ENCODE peak calls at places on chromosomes 6 and 20, in six cellular contexts. H is AG04449; M is RKO; I is pulmonary artery endothelial cell; V is activated T-cell treated with anti-CD3 and anti-CD28 coated beads, Interleukin-2, amount 50 U/mL, for 24 hours; J is cardiac septum. C is an unnamed sample.

GRCh38 chr6:34052071-34052825 is 93.6 kb downstream of the GRM4 start:
- DNase-seq in H (no peak), M (no peak), I (no peak), V (no peak), J (no peak), C (no peak)

GRCh38 chr6:111985202-111985731 is 68.6 kb upstream of the CCN6 start:
- DNase-seq in H (peak; percentile 89), M (peak; percentile 89), I (peak; percentile 52), V (no peak), J (no peak), C (no peak)

GRCh38 chr6:154071236-154071635 is 32.2 kb downstream of the OPRM1 start:
- DNase-seq in H (no peak), M (no peak), I (no peak), V (no peak), J (no peak), C (no peak)

GRCh38 chr6:30889138-30889885 is 5.0 kb downstream of the DDR1 start:
- DNase-seq in H (no peak), M (no peak), I (no peak), V (no peak), J (peak; percentile 9), C (no peak)

GRCh38 chr6:17705778-17706579 is 746 bp downstream of the NUP153 start:
- DNase-seq in H (no peak), M (peak; percentile 78), I (no peak), V (peak; percentile 90), J (peak; percentile 83), C (peak; percentile 18)

GRCh38 chr20:21698494-21699215 is 6.8 kb upstream of the PAX1 start:
- DNase-seq in H (no peak), M (no peak), I (no peak), V (no peak), J (no peak), C (peak; percentile 33)

GRCh38 chr6:154606457-154606856 is 96.0 kb upstream of the CNKSR3 start:
- DNase-seq in H (no peak), M (no peak), I (no peak), V (peak; percentile 89), J (no peak), C (no peak)

GRCh38 chr6:1643111-1643510 is 33.4 kb downstream of the FOXC1 start:
- DNase-seq in H (no peak), M (no peak), I (no peak), V (no peak), J (no peak), C (no peak)

GRCh38 chr6:138580801-138581200 is 81.5 kb upstream of the NHSL1 start:
- DNase-seq in H (no peak), M (no peak), I (no peak), V (no peak), J (no peak), C (no peak)

GRCh38 chr6:138727182-138727581 is 46.4 kb upstream of the CCDC28A start:
- DNase-seq in H (no peak), M (no peak), I (no peak), V (no peak), J (no peak), C (no peak)

GRCh38 chr20:36786663-36787062 is 13.1 kb upstream of the DSN1 start:
- DNase-seq in H (no peak), M (no peak), I (no peak), V (no peak), J (no peak), C (no peak)

GRCh38 chr20:34561661-34562060 is 3.1 kb downstream of the MAP1LC3A start:
- DNase-seq in H (no peak), M (no peak), I (no peak), V (no peak), J (no peak), C (no peak)

GRCh38 chr6:157539421-157539822 is 158.4 kb downstream of the ZDHHC14 start:
- DNase-seq in H (no peak), M (no peak), I (no peak), V (no peak), J (no peak), C (no peak)

GRCh38 chr6:71138416-71138815 is 150.2 kb upstream of the OGFRL1 start:
- DNase-seq in H (no peak), M (no peak), I (no peak), V (no peak), J (no peak), C (no peak)

GRCh38 chr6:158770533-158770932 is 48.6 kb downstream of the EZR start:
- DNase-seq in H (no peak), M (no peak), I (no peak), V (no peak), J (peak; percentile 43), C (peak; percentile 12)

GRCh38 chr20:61387204-61387958 is 135.3 kb downstream of the CDH4 start:
- DNase-seq in H (no peak), M (no peak), I (peak; percentile 2), V (no peak), J (no peak), C (peak; percentile 22)

GRCh38 chr6:42781546-42781810 is 374 bp upstream of the BICRAL start:
- DNase-seq in H (no peak), M (peak; percentile 30), I (no peak), V (no peak), J (no peak), C (no peak)

GRCh38 chr6:75932067-75932466 is 140.4 kb downstream of the IMPG1 start:
- DNase-seq in H (no peak), M (peak; percentile 59), I (no peak), V (no peak), J (no peak), C (peak; percentile 45)

GRCh38 chr6:31558631-31559500 is 11.5 kb downstream of the NFKBIL1 start:
- DNase-seq in H (no peak), M (no peak), I (no peak), V (peak; percentile 83), J (peak; percentile 83), C (peak; percentile 88)

GRCh38 chr6:108598316-108598863 is 37.7 kb downstream of the FOXO3 start:
- DNase-seq in H (no peak), M (no peak), I (no peak), V (no peak), J (no peak), C (no peak)

GRCh38 chr6:133254552-133255228 is 13.5 kb downstream of the EYA4 start:
- DNase-seq in H (no peak), M (peak; percentile 8), I (no peak), V (no peak), J (no peak), C (no peak)

GRCh38 chr20:23551786-23552185 is 16.5 kb downstream of the CST9L start:
- DNase-seq in H (no peak), M (no peak), I (no peak), V (no peak), J (no peak), C (no peak)

GRCh38 chr6:11224252-11224965 is 8.1 kb downstream of the NEDD9 start:
- DNase-seq in H (no peak), M (peak; percentile 22), I (no peak), V (peak; percentile 57), J (no peak), C (no peak)

GRCh38 chr6:168053957-168054471 is 25.0 kb downstream of the FRMD1 start:
- DNase-seq in H (no peak), M (no peak), I (no peak), V (no peak), J (no peak), C (no peak)

GRCh38 chr6:145668844-145669243 is 66.5 kb downstream of the EPM2A start:
- DNase-seq in H (no peak), M (no peak), I (no peak), V (no peak), J (no peak), C (no peak)

GRCh38 chr6:14924126-14925024 is 321.5 kb upstream of the JARID2 start:
- DNase-seq in H (no peak), M (no peak), I (no peak), V (no peak), J (no peak), C (no peak)

GRCh38 chr6:148999921-149000589 is 253.2 kb downstream of the UST start:
- DNase-seq in H (no peak), M (peak; percentile 50), I (peak; percentile 30), V (no peak), J (peak; percentile 84), C (no peak)

GRCh38 chr6:89048286-89048923 is 32.1 kb upstream of the PNRC1 start:
- DNase-seq in H (no peak), M (no peak), I (no peak), V (no peak), J (no peak), C (no peak)

GRCh38 chr20:19341348-19342053 is 129.1 kb downstream of the SLC24A3 start:
- DNase-seq in H (no peak), M (no peak), I (no peak), V (no peak), J (no peak), C (no peak)

GRCh38 chr20:58597021-58597940 is 53.8 kb upstream of the STX16 start:
- DNase-seq in H (no peak), M (no peak), I (no peak), V (no peak), J (no peak), C (no peak)

GRCh38 chr20:37992802-37993538 is 40.3 kb downstream of the TTI1 start:
- DNase-seq in H (peak; percentile 76), M (peak; percentile 23), I (no peak), V (no peak), J (no peak), C (no peak)

GRCh38 chr20:64064145-64064698 is 1.2 kb downstream of the TCEA2 start:
- DNase-seq in H (no peak), M (no peak), I (no peak), V (no peak), J (no peak), C (no peak)

GRCh38 chr6:21436625-21437024 is 156.9 kb upstream of the SOX4 start:
- DNase-seq in H (no peak), M (no peak), I (no peak), V (no peak), J (no peak), C (no peak)

GRCh38 chr6:153129873-153130514 is 1.1 kb downstream of the RGS17 start:
- DNase-seq in H (no peak), M (no peak), I (no peak), V (peak; percentile 32), J (no peak), C (peak; percentile 19)

GRCh38 chr6:113082691-113083090 is 735.6 kb downstream of the RFPL4B start:
- DNase-seq in H (no peak), M (no peak), I (no peak), V (no peak), J (no peak), C (no peak)

GRCh38 chr6:107740496-107741190 is 83.5 kb downstream of the SCML4 start:
- DNase-seq in H (no peak), M (no peak), I (no peak), V (peak; percentile 67), J (no peak), C (no peak)

GRCh38 chr20:57744206-57744605 is 34.4 kb upstream of the PMEPA1 start:
- DNase-seq in H (no peak), M (no peak), I (no peak), V (no peak), J (no peak), C (no peak)